ENCODE peak calls at places on chromosomes 7 and 10, in five cellular contexts. O is pons, U is sigmoid colon, A is midbrain, Q is germinal center. D is an unnamed sample.

GRCh38 chr10:48932831-48933670 is 6.6 kb downstream of the LRRC18 start:
- DNase-seq in O (peak; percentile 26), U (no peak), A (no peak), Q (no peak), D (peak; percentile 45)

GRCh38 chr10:113621799-113622198 is 42.0 kb downstream of the NRAP start:
- DNase-seq in O (no peak), U (no peak), A (no peak), Q (no peak), D (no peak)

GRCh38 chr10:32271617-32272016 is 75.3 kb downstream of the EPC1 start:
- DNase-seq in O (no peak), U (no peak), A (no peak), Q (no peak), D (no peak)

GRCh38 chr7:106069471-106070200 is 42.5 kb downstream of the SYPL1 start:
- DNase-seq in O (no peak), U (no peak), A (no peak), Q (no peak), D (no peak)

GRCh38 chr7:101241015-101241363 is 3.4 kb upstream of the CLDN15 start:
- DNase-seq in O (no peak), U (no peak), A (no peak), Q (no peak), D (no peak)

GRCh38 chr7:71408276-71408675 is 276.3 kb downstream of the GALNT17 start:
- DNase-seq in O (no peak), U (no peak), A (no peak), Q (no peak), D (peak; percentile 96)

GRCh38 chr7:35652124-35652523 is 42.8 kb downstream of the HERPUD2 start:
- DNase-seq in O (no peak), U (no peak), A (no peak), Q (no peak), D (no peak)

GRCh38 chr10:83542774-83543291 is 596.5 kb upstream of the GHITM start:
- DNase-seq in O (no peak), U (no peak), A (no peak), Q (no peak), D (no peak)

GRCh38 chr7:52682993-52683392 is 352.4 kb upstream of the POM121L12 start:
- DNase-seq in O (no peak), U (no peak), A (no peak), Q (no peak), D (no peak)

GRCh38 chr7:87144173-87144657 is 8.0 kb upstream of the DMTF1 start:
- DNase-seq in O (no peak), U (no peak), A (no peak), Q (peak; percentile 24), D (no peak)

GRCh38 chr7:76509931-76510877 is at the start of gene UPK3B:
- DNase-seq in O (no peak), U (peak; percentile 63), A (no peak), Q (no peak), D (no peak)

GRCh38 chr7:133268355-133268754 is 15.5 kb downstream of the EXOC4 start:
- DNase-seq in O (no peak), U (no peak), A (no peak), Q (no peak), D (no peak)

GRCh38 chr10:31789555-31789954 is 139.1 kb downstream of the ARHGAP12 start:
- DNase-seq in O (no peak), U (no peak), A (no peak), Q (no peak), D (no peak)

GRCh38 chr10:87767253-87767652 is 50.8 kb downstream of the ATAD1 start:
- DNase-seq in O (no peak), U (no peak), A (no peak), Q (no peak), D (peak; percentile 17)

GRCh38 chr10:50470345-50470744 is 153.4 kb downstream of the SGMS1 start:
- DNase-seq in O (no peak), U (no peak), A (no peak), Q (no peak), D (no peak)

GRCh38 chr7:116395125-116395791 is 104.3 kb upstream of the CAV2 start:
- DNase-seq in O (no peak), U (no peak), A (no peak), Q (no peak), D (no peak)

GRCh38 chr10:97356318-97356914 is 21.9 kb upstream of the FRAT2 start:
- DNase-seq in O (no peak), U (no peak), A (no peak), Q (no peak), D (no peak)

GRCh38 chr10:117892681-117893220 is 154.0 kb downstream of the RAB11FIP2 start:
- DNase-seq in O (no peak), U (no peak), A (no peak), Q (no peak), D (no peak)

GRCh38 chr10:96719205-96719604 is 1.1 kb downstream of the PIK3AP1 start:
- DNase-seq in O (no peak), U (no peak), A (no peak), Q (no peak), D (no peak)

GRCh38 chr7:122188785-122189184 is 44.7 kb upstream of the AASS start:
- DNase-seq in O (no peak), U (no peak), A (no peak), Q (no peak), D (no peak)

GRCh38 chr7:84202855-84203254 is 8.3 kb upstream of the SEMA3A start:
- DNase-seq in O (no peak), U (no peak), A (no peak), Q (no peak), D (no peak)

GRCh38 chr7:140017034-140017433 is 45.7 kb downstream of the PARP12 start:
- DNase-seq in O (no peak), U (no peak), A (no peak), Q (no peak), D (no peak)

D was measured in G401.